ENCODE peak calls at places on chromosomes 4 and X, in five cellular contexts. V is Kasumi-1; Z is heart left ventricle; Y is K562; T is activated naive CD8-positive, alpha-beta T cell treated with anti-CD3 and anti-CD28 coated beads for 36 hours. E is an unnamed sample.
A peak's percentile ranks its signal among the peaks of the same experiment; 100 is the strongest.

GRCh38 chrX:18833071-18833731 is 125.8 kb downstream of the PPEF1 start:
- DNase-seq in V (no peak), Z (peak; percentile 70), Y (no peak), T (no peak), E (no peak)

GRCh38 chr4:84470204-84470785 is 28.8 kb downstream of the NKX6-1 start:
- DNase-seq in V (peak; percentile 16), Z (no peak), Y (peak; percentile 25), T (no peak), E (peak; percentile 26)

GRCh38 chr4:1599491-1600210 is 84.5 kb downstream of the FAM53A start:
- DNase-seq in V (no peak), Z (peak; percentile 15), Y (no peak), T (no peak), E (no peak)

GRCh38 chrX:94942603-94943002 is 1268.6 kb downstream of the FAM133A start:
- DNase-seq in V (no peak), Z (no peak), Y (no peak), T (no peak), E (no peak)

GRCh38 chr4:41611881-41612871 is 74.2 kb downstream of the LIMCH1 start:
- DNase-seq in V (no peak), Z (peak; percentile 73), Y (no peak), T (no peak), E (no peak)

GRCh38 chr4:38860788-38861424 is 4.3 kb upstream of the TLR6 start:
- DNase-seq in V (peak; percentile 72), Z (peak; percentile 39), Y (peak; percentile 86), T (peak; percentile 53), E (peak; percentile 50)

GRCh38 chrX:2689773-2690666 is 1.1 kb upstream of the CD99 start:
- DNase-seq in V (no peak), Z (no peak), Y (no peak), T (no peak), E (no peak)

GRCh38 chr4:178632415-178632814 is 1190.2 kb upstream of the AGA start:
- DNase-seq in V (no peak), Z (no peak), Y (no peak), T (no peak), E (no peak)

GRCh38 chrX:2761246-2761645 is 9.4 kb downstream of the XG start:
- DNase-seq in V (no peak), Z (no peak), Y (no peak), T (no peak), E (no peak)

GRCh38 chr4:65798498-65799127 is 128.3 kb upstream of the EPHA5 start:
- DNase-seq in V (no peak), Z (no peak), Y (no peak), T (no peak), E (no peak)

GRCh38 chr4:88858752-88859151 is 161.1 kb upstream of the NAP1L5 start:
- DNase-seq in V (peak; percentile 85), Z (no peak), Y (no peak), T (no peak), E (peak; percentile 98)

GRCh38 chr4:1171306-1172227 is 816 bp downstream of the SPON2 start:
- DNase-seq in V (no peak), Z (no peak), Y (no peak), T (peak; percentile 66), E (no peak)

GRCh38 chrX:72621619-72622485 is 49.2 kb upstream of the HDAC8 start:
- DNase-seq in V (no peak), Z (no peak), Y (no peak), T (no peak), E (no peak)

GRCh38 chr4:21901831-21902230 is 46.7 kb downstream of the KCNIP4 start:
- DNase-seq in V (no peak), Z (no peak), Y (no peak), T (no peak), E (no peak)

GRCh38 chr4:7392438-7393374 is 42.0 kb downstream of the PSAPL1 start:
- DNase-seq in V (no peak), Z (peak; percentile 32), Y (peak; percentile 5), T (no peak), E (no peak)

GRCh38 chr4:144574004-144574403 is 72.0 kb upstream of the HHIP start:
- DNase-seq in V (peak; percentile 36), Z (no peak), Y (no peak), T (no peak), E (peak; percentile 29)

GRCh38 chrX:119041175-119041574 is 31.6 kb upstream of the CT47C1 start:
- DNase-seq in V (no peak), Z (peak; percentile 82), Y (peak; percentile 59), T (no peak), E (peak; percentile 0)

GRCh38 chrX:101958139-101958538 is 26.3 kb upstream of the ZMAT1 start:
- DNase-seq in V (no peak), Z (no peak), Y (no peak), T (no peak), E (peak; percentile 0)

GRCh38 chr4:25814323-25814722 is 48.5 kb downstream of the SEL1L3 start:
- DNase-seq in V (no peak), Z (peak; percentile 51), Y (no peak), T (no peak), E (peak; percentile 84)

GRCh38 chr4:69984030-69984443 is 11.7 kb upstream of the STATH start:
- DNase-seq in V (no peak), Z (no peak), Y (no peak), T (no peak), E (no peak)

GRCh38 chr4:121307441-121308327 is 73.1 kb downstream of the QRFPR start:
- DNase-seq in V (peak; percentile 31), Z (no peak), Y (peak; percentile 56), T (peak; percentile 40), E (peak; percentile 40)

GRCh38 chrX:136880452-136881013 is at the start of gene RBMX:
- DNase-seq in V (peak; percentile 89), Z (peak; percentile 92), Y (peak; percentile 96), T (peak; percentile 80), E (peak; percentile 91)

GRCh38 chr4:11053601-11054000 is 369.0 kb upstream of the CLNK start:
- DNase-seq in V (no peak), Z (no peak), Y (no peak), T (no peak), E (no peak)

GRCh38 chr4:25171451-25171850 is 11.2 kb upstream of the SEPSECS start:
- DNase-seq in V (no peak), Z (no peak), Y (no peak), T (no peak), E (no peak)

GRCh38 chr4:144355809-144356757 is 215.6 kb upstream of the GYPA start:
- DNase-seq in V (peak; percentile 93), Z (no peak), Y (peak; percentile 18), T (peak; percentile 20), E (peak; percentile 96)

GRCh38 chr4:10179957-10180602 is 63.5 kb upstream of the WDR1 start:
- DNase-seq in V (no peak), Z (no peak), Y (no peak), T (no peak), E (no peak)

GRCh38 chrX:12771445-12772069 is 19.7 kb upstream of the PRPS2 start:
- DNase-seq in V (peak; percentile 50), Z (peak; percentile 31), Y (peak; percentile 84), T (peak; percentile 75), E (peak; percentile 81)

GRCh38 chr4:3348621-3349020 is 55.8 kb downstream of the RGS12 start:
- DNase-seq in V (no peak), Z (no peak), Y (no peak), T (no peak), E (no peak)

GRCh38 chrX:154401918-154402621 is 3.9 kb downstream of the RPL10 start:
- DNase-seq in V (no peak), Z (no peak), Y (no peak), T (no peak), E (peak; percentile 33)

GRCh38 chr4:111362891-111363290 is 740.0 kb upstream of the PITX2 start:
- DNase-seq in V (no peak), Z (peak; percentile 28), Y (no peak), T (no peak), E (no peak)

GRCh38 chr4:2165391-2165790 is 76.5 kb downstream of the HAUS3 start:
- DNase-seq in V (no peak), Z (no peak), Y (no peak), T (no peak), E (no peak)

GRCh38 chrX:68822641-68823410 is 6.0 kb upstream of the EFNB1 start:
- DNase-seq in V (peak; percentile 39), Z (peak; percentile 56), Y (peak; percentile 46), T (peak; percentile 18), E (peak; percentile 18)

GRCh38 chr4:99763635-99764101 is 53.0 kb upstream of the DAPP1 start:
- DNase-seq in V (no peak), Z (no peak), Y (no peak), T (no peak), E (peak; percentile 48)

GRCh38 chr4:103098746-103099421 is 750 bp downstream of the BDH2 start:
- DNase-seq in V (no peak), Z (no peak), Y (no peak), T (no peak), E (no peak)

GRCh38 chr4:6824071-6824470 is 41.5 kb downstream of the KIAA0232 start:
- DNase-seq in V (no peak), Z (no peak), Y (no peak), T (no peak), E (no peak)

E was measured in MV-4-11.